ENCODE peak calls at places on chromosomes 16 and 17, in ten cellular contexts. I, O, S, X, N, H, A, Z, T and G are unnamed samples.

GRCh38 chr17:32258383-32259121 is 7.1 kb upstream of the RHBDL3 start:
- DNase-seq in S (no peak), N (no peak), H (no peak), A (no peak), O (no peak), I (no peak), T (no peak), Z (no peak), X (no peak), G (no peak)

GRCh38 chr17:52965856-52966255 is 807.3 kb upstream of the CA10 start:
- DNase-seq in S (no peak), I (no peak), T (no peak), H (no peak), O (no peak), A (no peak), Z (no peak), N (no peak), X (no peak), G (no peak)

GRCh38 chr16:56931769-56932587 is at the start of gene HERPUD1:
- DNase-seq in A (peak), N (peak), I (peak), T (peak), O (peak), X (peak), S (peak), Z (peak), H (peak), G (peak)

GRCh38 chr16:22659933-22660332 is 149.2 kb downstream of the NPIPB5 start:
- DNase-seq in I (no peak), H (no peak), Z (no peak), A (no peak), O (no peak), S (no peak), X (no peak), N (no peak), T (no peak), G (no peak)

GRCh38 chr16:56998352-56998751 is 9.0 kb downstream of the NLRC5 start:
- DNase-seq in X (no peak), N (no peak), H (no peak), I (no peak), T (no peak), A (no peak), Z (no peak), O (no peak), S (no peak), G (no peak)

GRCh38 chr17:47813077-47813476 is 8.5 kb downstream of the OSBPL7 start:
- DNase-seq in I (no peak), A (no peak), S (no peak), X (no peak), Z (no peak), O (no peak), T (no peak), N (no peak), H (no peak), G (no peak)

GRCh38 chr16:10868562-10869469 is 8.2 kb upstream of the CIITA start:
- DNase-seq in Z (no peak), N (no peak), I (no peak), T (no peak), S (no peak), O (peak), H (peak), A (no peak), X (peak), G (peak)

GRCh38 chr17:37067555-37068111 is 118.9 kb downstream of the AATF start:
- DNase-seq in X (no peak), N (no peak), A (no peak), H (no peak), I (no peak), S (no peak), O (no peak), Z (no peak), T (no peak), G (no peak)

GRCh38 chr17:17204041-17204591 is 2.0 kb downstream of the PLD6 start:
- DNase-seq in A (no peak), X (no peak), I (no peak), S (no peak), T (no peak), N (peak), H (no peak), O (no peak), Z (no peak), G (no peak)